ENCODE peak calls at places on chromosomes 5 and 9, in six cellular contexts. B is fibroblast of the aortic adventitia; Q is activated CD8-positive, alpha-beta memory T cell treated with anti-CD3 and anti-CD28 coated beads, Interleukin-2, amount 50 U/mL, for 48 hours; G is LoVo; T is fibroblast of lung; R is spleen. E is an unnamed sample.

GRCh38 chr5:112210430-112211005 is 208.6 kb downstream of the EPB41L4A start:
- DNase-seq in Q (no peak), B (peak), T (peak), G (peak), R (no peak), E (peak)

GRCh38 chr5:10192309-10192708 is 57.4 kb downstream of the ATPSCKMT start:
- DNase-seq in B (peak), R (no peak), G (no peak), T (peak), Q (no peak), E (no peak)

GRCh38 chr9:94805585-94805984 is 79.1 kb downstream of the AOPEP start:
- DNase-seq in T (peak), B (peak), R (no peak), Q (no peak), G (peak), E (peak)

GRCh38 chr9:104810421-104811339 is 46.8 kb downstream of the NIPSNAP3B start:
- DNase-seq in T (peak), R (no peak), Q (no peak), G (peak), B (peak), E (peak)

GRCh38 chr9:14383296-14383695 is 69.4 kb upstream of the NFIB start:
- DNase-seq in G (no peak), B (peak), R (no peak), T (peak), Q (no peak), E (peak)

GRCh38 chr9:112120471-112120925 is 54.6 kb downstream of the SUSD1 start:
- DNase-seq in T (no peak), R (no peak), Q (no peak), B (no peak), G (no peak), E (no peak)

GRCh38 chr5:67095346-67095871 is 101.2 kb downstream of the CD180 start:
- DNase-seq in B (peak), Q (no peak), G (peak), R (no peak), T (peak), E (peak)

GRCh38 chr9:134858051-134858841 is 22.4 kb upstream of the FCN2 start:
- DNase-seq in B (peak), Q (peak), T (peak), R (no peak), G (no peak), E (peak)

GRCh38 chr9:125233678-125234077 is 7.5 kb downstream of the HSPA5 start:
- DNase-seq in Q (no peak), B (peak), T (peak), G (no peak), R (no peak), E (peak)

GRCh38 chr9:131277673-131278420 is 1.5 kb upstream of the FAM78A start:
- DNase-seq in R (peak), T (peak), Q (peak), B (peak), G (peak), E (peak)

GRCh38 chr5:32506809-32507208 is 62.3 kb upstream of the ZFR start:
- DNase-seq in G (no peak), B (peak), R (no peak), Q (no peak), T (peak), E (peak)

GRCh38 chr5:109455598-109456096 is 45.9 kb upstream of the PJA2 start:
- DNase-seq in B (peak), T (peak), G (peak), R (no peak), Q (no peak), E (peak)

GRCh38 chr9:124657526-124657925 is 113.6 kb downstream of the NR6A1 start:
- DNase-seq in B (no peak), G (no peak), R (no peak), Q (no peak), T (no peak), E (no peak)

GRCh38 chr9:70998962-70999361 is 122.5 kb downstream of the TRPM3 start:
- DNase-seq in G (no peak), T (no peak), R (no peak), Q (no peak), B (peak), E (no peak)

GRCh38 chr5:151825445-151825844 is 53.7 kb downstream of the G3BP1 start:
- DNase-seq in G (peak), T (peak), Q (no peak), B (peak), R (no peak), E (peak)

GRCh38 chr9:81690251-81690851 is 1.0 kb upstream of the TLE1 start:
- DNase-seq in B (no peak), G (peak), R (peak), T (no peak), Q (no peak), E (peak)

GRCh38 chr9:134730011-134730760 is 88.6 kb downstream of the COL5A1 start:
- DNase-seq in R (no peak), B (peak), Q (no peak), T (peak), G (no peak), E (no peak)

GRCh38 chr5:107373511-107374263 is 297.1 kb downstream of the EFNA5 start:
- DNase-seq in R (no peak), T (no peak), G (no peak), Q (no peak), B (no peak), E (no peak)

GRCh38 chr5:126234563-126235195 is 188.5 kb upstream of the GRAMD2B start:
- DNase-seq in G (peak), R (no peak), Q (no peak), B (peak), T (peak), E (peak)

GRCh38 chr5:154243736-154244135 is 53.2 kb downstream of the GALNT10 start:
- DNase-seq in G (no peak), B (peak), T (peak), R (no peak), Q (no peak), E (no peak)

GRCh38 chr5:10456583-10457562 is 15.2 kb downstream of the ROPN1L start:
- DNase-seq in R (peak), Q (no peak), B (peak), G (no peak), T (peak), E (no peak)

GRCh38 chr5:64869419-64869818 is 100.7 kb downstream of the CWC27 start:
- DNase-seq in G (no peak), Q (no peak), B (peak), T (peak), R (no peak), E (peak)

E was measured in RPMI7951.